ENCODE peak calls at places on chromosome 3, in six cellular contexts. S is EH; E is activated effector memory CD4-positive, alpha-beta T cell treated with Interleukin-2 at 50 U/mL for 16 hours; X is hypothalamus; I is foreskin fibroblast; H is islet precursor cell. A is an unnamed sample.

GRCh38 chr3:41920406-41920970 is 41.4 kb downstream of the ULK4 start:
- DNase-seq in S (no peak), E (no peak), X (no peak), I (no peak), H (no peak), A (no peak)

GRCh38 chr3:46947981-46948791 is 28.4 kb downstream of the CCDC12 start:
- DNase-seq in S (peak), E (peak), X (no peak), I (no peak), H (peak), A (peak)

GRCh38 chr3:10761583-10761982 is 54.4 kb upstream of the SLC6A11 start:
- DNase-seq in S (no peak), E (no peak), X (no peak), I (no peak), H (no peak), A (no peak)

GRCh38 chr3:50156991-50157493 is 1.9 kb downstream of the SEMA3F start:
- DNase-seq in S (peak), E (no peak), X (no peak), I (peak), H (no peak), A (no peak)

GRCh38 chr3:13013595-13013993 is 59.6 kb downstream of the IQSEC1 start:
- DNase-seq in S (no peak), E (no peak), X (no peak), I (no peak), H (no peak), A (no peak)

GRCh38 chr3:195711813-195712534 is 8.8 kb upstream of the MUC20 start:
- DNase-seq in S (no peak), E (no peak), X (no peak), I (no peak), H (no peak), A (no peak)

GRCh38 chr3:93973160-93974126 is at the start of gene PROS1:
- DNase-seq in S (peak), E (peak), X (peak), I (peak), H (peak), A (peak)

GRCh38 chr3:139394116-139394515 is 4.7 kb upstream of the COPB2 start:
- DNase-seq in S (no peak), E (no peak), X (no peak), I (peak), H (no peak), A (no peak)

GRCh38 chr3:128416578-128417150 is 50.0 kb downstream of the DNAJB8 start:
- DNase-seq in S (peak), E (no peak), X (no peak), I (peak), H (peak), A (peak)

GRCh38 chr3:190516416-190516815 is 2.5 kb downstream of the IL1RAP start:
- DNase-seq in S (no peak), E (no peak), X (no peak), I (no peak), H (no peak), A (no peak)

GRCh38 chr3:156382458-156383346 is 172.2 kb downstream of the SSR3 start:
- DNase-seq in S (peak), E (no peak), X (no peak), I (peak), H (no peak), A (peak)

GRCh38 chr3:101809178-101810022 is 30.4 kb downstream of the NXPE3 start:
- DNase-seq in S (peak), E (no peak), X (no peak), I (peak), H (no peak), A (peak)

GRCh38 chr3:74079961-74080562 is 455.3 kb upstream of the PDZRN3 start:
- DNase-seq in S (no peak), E (no peak), X (no peak), I (peak), H (peak), A (peak)

GRCh38 chr3:14481018-14481645 is 59.0 kb downstream of the GRIP2 start:
- DNase-seq in S (no peak), E (no peak), X (no peak), I (no peak), H (no peak), A (no peak)

GRCh38 chr3:73408597-73408996 is 216.1 kb downstream of the PDZRN3 start:
- DNase-seq in S (no peak), E (no peak), X (no peak), I (no peak), H (no peak), A (no peak)

GRCh38 chr3:192825657-192826200 is 91.9 kb downstream of the MB21D2 start:
- DNase-seq in S (peak), E (no peak), X (no peak), I (peak), H (no peak), A (peak)

GRCh38 chr3:24254649-24255048 is 240.0 kb downstream of the THRB start:
- DNase-seq in S (peak), E (no peak), X (no peak), I (peak), H (no peak), A (no peak)

GRCh38 chr3:20930034-20930433 is 744.0 kb upstream of the SGO1 start:
- DNase-seq in S (peak), E (no peak), X (no peak), I (peak), H (no peak), A (peak)

GRCh38 chr3:179719048-179719734 is 66.4 kb downstream of the USP13 start:
- DNase-seq in S (no peak), E (no peak), X (no peak), I (no peak), H (no peak), A (peak)

GRCh38 chr3:160130950-160131349 is 94.3 kb upstream of the C3orf80 start:
- DNase-seq in S (peak), E (no peak), X (no peak), I (peak), H (no peak), A (no peak)

GRCh38 chr3:98768961-98769360 is 5.8 kb downstream of the ST3GAL6 start:
- DNase-seq in S (no peak), E (no peak), X (no peak), I (no peak), H (no peak), A (no peak)

GRCh38 chr3:44511238-44511567 is 33.7 kb upstream of the ZNF445 start:
- DNase-seq in S (peak), E (no peak), X (no peak), I (peak), H (no peak), A (no peak)

GRCh38 chr3:107910713-107911259 is 180.0 kb downstream of the CD47 start:
- DNase-seq in S (no peak), E (no peak), X (no peak), I (no peak), H (no peak), A (no peak)

GRCh38 chr3:21274000-21274671 is 476.9 kb downstream of the ZNF385D start:
- DNase-seq in S (peak), E (no peak), X (no peak), I (peak), H (no peak), A (no peak)

GRCh38 chr3:60979861-60980739 is 271.2 kb downstream of the FHIT start:
- DNase-seq in S (peak), E (no peak), X (no peak), I (no peak), H (no peak), A (peak)

GRCh38 chr3:175659951-175660350 is 800.8 kb downstream of the NAALADL2 start:
- DNase-seq in S (no peak), E (no peak), X (no peak), I (peak), H (no peak), A (no peak)

A was measured in mesendoderm.